ENCODE peak calls at places on chromosomes 16 and 17, in six cellular contexts. I, M, U, Y, B and R are unnamed samples.

GRCh38 chr17:16122697-16123434 is 92.5 kb downstream of the NCOR1 start:
- DNase-seq in I (no peak), M (no peak), U (no peak), Y (no peak), B (no peak), R (no peak)

GRCh38 chr16:29994613-29995329 is 646 bp downstream of the HIRIP3 start:
- DNase-seq in I (peak; percentile 87), M (peak; percentile 96), U (no peak), Y (peak; percentile 73), B (peak; percentile 88), R (no peak)

GRCh38 chr17:44522883-44523671 is 19.9 kb upstream of the GPATCH8 start:
- DNase-seq in I (peak; percentile 85), M (peak; percentile 66), U (peak; percentile 65), Y (peak; percentile 59), B (peak; percentile 92), R (no peak)

GRCh38 chr16:84588991-84589390 is 28.9 kb downstream of the COTL1 start:
- DNase-seq in I (no peak), M (no peak), U (no peak), Y (no peak), B (no peak), R (no peak)

GRCh38 chr17:45222273-45222993 is 748 bp downstream of the FMNL1 start:
- DNase-seq in I (no peak), M (no peak), U (no peak), Y (no peak), B (no peak), R (no peak)

GRCh38 chr17:61805399-61805798 is 57.9 kb downstream of the BRIP1 start:
- DNase-seq in I (no peak), M (peak; percentile 73), U (no peak), Y (no peak), B (no peak), R (no peak)

GRCh38 chr17:30782206-30782605 is 42.3 kb downstream of the CRLF3 start:
- DNase-seq in I (no peak), M (no peak), U (no peak), Y (no peak), B (no peak), R (no peak)

GRCh38 chr16:20938426-20938825 is 37.9 kb downstream of the LYRM1 start:
- DNase-seq in I (no peak), M (peak; percentile 59), U (no peak), Y (no peak), B (no peak), R (no peak)

GRCh38 chr17:20159406-20160075 is 150.4 kb downstream of the SPECC1 start:
- DNase-seq in I (no peak), M (no peak), U (no peak), Y (no peak), B (no peak), R (no peak)

GRCh38 chr17:37840576-37840975 is 83.6 kb upstream of the TBC1D3K start:
- DNase-seq in I (no peak), M (no peak), U (no peak), Y (no peak), B (no peak), R (no peak)

GRCh38 chr17:37838276-37838675 is 85.9 kb upstream of the TBC1D3K start:
- DNase-seq in I (no peak), M (no peak), U (no peak), Y (no peak), B (no peak), R (no peak)

GRCh38 chr17:37839196-37839978 is 84.8 kb upstream of the TBC1D3K start:
- DNase-seq in I (no peak), M (no peak), U (no peak), Y (no peak), B (no peak), R (no peak)

GRCh38 chr17:37842401-37842800 is 81.8 kb upstream of the TBC1D3K start:
- DNase-seq in I (no peak), M (no peak), U (no peak), Y (no peak), B (no peak), R (no peak)

GRCh38 chr17:37841232-37841631 is 83.0 kb upstream of the TBC1D3K start:
- DNase-seq in I (no peak), M (no peak), U (no peak), Y (no peak), B (no peak), R (no peak)
- TF ChIP-seq CTCF in I (no peak), M (no peak), U (no peak), Y (no peak), B (no peak), R (no peak)

GRCh38 chr16:3999479-3999868 is 116.8 kb downstream of the ADCY9 start:
- DNase-seq in I (no peak), M (peak; percentile 9), U (peak; percentile 60), Y (no peak), B (no peak), R (peak; percentile 71)

GRCh38 chr16:3997231-3997841 is 116.8 kb upstream of the CREBBP start:
- DNase-seq in I (no peak), M (no peak), U (no peak), Y (no peak), B (no peak), R (no peak)

GRCh38 chr16:3999890-4000325 is 116.3 kb downstream of the ADCY9 start:
- DNase-seq in I (no peak), M (no peak), U (no peak), Y (no peak), B (no peak), R (no peak)

GRCh38 chr16:4003166-4003565 is 113.1 kb downstream of the ADCY9 start:
- DNase-seq in I (no peak), M (no peak), U (no peak), Y (no peak), B (no peak), R (no peak)

GRCh38 chr16:3998793-3999478 is 117.3 kb downstream of the ADCY9 start:
- DNase-seq in I (no peak), M (peak; percentile 39), U (no peak), Y (no peak), B (no peak), R (no peak)
- TF ChIP-seq CTCF in I (no peak), M (no peak), U (no peak), Y (no peak), B (no peak), R (peak; percentile 17)

DNA sequence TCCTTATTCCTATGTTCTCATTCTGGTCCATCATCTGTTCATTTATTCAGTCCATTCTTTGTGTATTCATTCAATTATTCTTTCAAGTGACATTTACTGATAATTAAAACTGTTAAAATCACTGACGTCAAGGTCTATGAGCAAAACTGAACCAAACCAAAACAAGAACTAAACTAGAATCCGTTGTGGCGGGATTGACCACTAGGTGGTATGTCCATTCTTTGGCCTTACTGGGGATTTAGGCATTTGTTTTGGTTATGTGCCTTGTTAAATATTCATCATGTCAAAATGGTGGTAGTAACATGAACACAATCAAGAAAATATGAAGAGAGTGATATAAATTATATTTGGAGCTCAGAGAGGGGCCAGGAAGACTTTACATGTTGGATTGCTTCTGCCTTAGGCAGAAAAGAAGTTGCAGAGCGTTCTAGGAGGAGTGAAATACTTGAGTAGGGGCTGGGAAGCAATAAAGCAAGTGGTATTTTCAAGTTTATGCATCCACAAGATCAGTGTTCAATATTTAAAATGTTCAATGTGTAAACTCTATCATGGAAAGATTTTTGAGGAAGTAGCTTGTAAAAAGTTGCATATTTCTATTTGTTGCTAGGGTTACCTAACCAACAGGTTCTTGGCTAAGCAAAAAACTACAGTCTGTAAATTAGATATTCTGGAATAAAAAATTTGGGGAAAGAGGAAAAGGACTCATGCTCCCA is 129.0 kb downstream of the CDH13 start:
- DNase-seq in I (no peak), M (no peak), U (no peak), Y (no peak), B (no peak), R (no peak)
- TF ChIP-seq CTCF in I (no peak), M (peak; percentile 60), U (no peak), Y (no peak), B (no peak), R (no peak)

GRCh38 chr17:7046127-7046724 is 2.3 kb upstream of the SLC16A11 start:
- DNase-seq in I (no peak), M (no peak), U (no peak), Y (peak; percentile 85), B (peak; percentile 90), R (no peak)
- TF ChIP-seq CTCF in I (no peak), M (peak; percentile 7), U (no peak), Y (no peak), B (no peak), R (no peak)

DNA sequence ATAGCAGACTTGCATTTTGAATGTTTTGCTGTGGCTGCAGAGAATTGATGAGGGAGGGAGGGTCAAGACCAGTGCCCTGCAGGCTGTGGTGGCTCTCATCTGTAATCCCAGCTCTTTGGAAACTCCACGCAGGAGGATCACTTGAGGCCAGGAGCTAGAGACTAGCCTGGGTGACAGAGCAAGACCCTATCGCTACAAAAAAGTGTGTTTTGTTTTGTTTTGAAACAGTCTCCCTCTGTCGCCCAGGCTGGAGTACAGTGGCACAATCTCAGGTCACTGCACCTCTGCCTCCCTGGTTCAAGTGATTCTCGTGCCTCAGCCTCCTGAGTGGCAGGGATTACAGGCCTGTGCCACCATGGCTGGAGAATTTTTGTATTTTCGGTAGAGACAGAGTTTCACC is 1.9 kb upstream of the UBE2G1 start:
- DNase-seq in I (no peak), M (no peak), U (no peak), Y (no peak), B (no peak), R (no peak)
- TF ChIP-seq CTCF in I (no peak), M (no peak), U (no peak), Y (no peak), B (no peak), R (no peak)